ENCODE peak calls at places on chromosome 22, in six cellular contexts. F is K562, I is HepG2, O is GM12892, U is H1, G is GM12878. L is an unnamed sample.

GRCh38 chr22:23774922-23775436 is 2.3 kb downstream of the MMP11 start:
- DNase-seq in G (no peak), U (no peak), F (no peak), O (no peak), I (no peak), L (no peak)

GRCh38 chr22:40414838-40415505 is 44.6 kb downstream of the SGSM3 start:
- DNase-seq in G (no peak), I (no peak), O (no peak), U (no peak), F (no peak), L (no peak)

GRCh38 chr22:25085930-25086901 is 113.4 kb upstream of the CRYBB3 start:
- DNase-seq in U (no peak), F (no peak), O (no peak), G (peak), I (peak), L (no peak)

GRCh38 chr22:40975346-40975745 is 24.2 kb downstream of the RBX1 start:
- DNase-seq in I (no peak), G (no peak), O (no peak), F (no peak), U (no peak), L (no peak)

GRCh38 chr22:41822289-41823057 is 10.4 kb upstream of the SREBF2 start:
- DNase-seq in G (peak), I (peak), U (no peak), O (no peak), F (peak), L (no peak)

GRCh38 chr22:17205432-17205831 is 13.8 kb downstream of the ADA2 start:
- DNase-seq in G (no peak), U (no peak), F (no peak), I (no peak), O (no peak), L (no peak)

GRCh38 chr22:23058481-23059336 is 11.6 kb upstream of the GNAZ start:
- DNase-seq in I (no peak), F (no peak), U (no peak), O (no peak), G (no peak), L (no peak)

GRCh38 chr22:18983120-18983651 is 47.1 kb upstream of the PRODH start:
- DNase-seq in O (no peak), I (no peak), F (no peak), U (no peak), G (no peak), L (no peak)

GRCh38 chr22:44330727-44331660 is 18.2 kb upstream of the SHISAL1 start:
- DNase-seq in F (no peak), U (no peak), O (no peak), I (no peak), G (no peak), L (no peak)

GRCh38 chr22:39151329-39151975 is 1.0 kb downstream of the CBX7 start:
- DNase-seq in G (no peak), U (no peak), O (no peak), I (no peak), F (no peak), L (no peak)

GRCh38 chr22:25941365-25941960 is 199.5 kb downstream of the MYO18B start:
- DNase-seq in F (no peak), I (no peak), O (no peak), G (no peak), U (no peak), L (no peak)

GRCh38 chr22:29314074-29314473 is 1.4 kb downstream of the RASL10A start:
- DNase-seq in F (no peak), O (peak), U (no peak), G (no peak), I (no peak), L (peak)
- TF ChIP-seq TAF1 in F (no peak), O (no peak), U (no peak), G (no peak), I (no peak), L (no peak)

GRCh38 chr22:30423296-30423958 is 2.1 kb upstream of the MTFP1 start:
- DNase-seq in I (no peak), F (no peak), G (no peak), U (no peak), O (peak), L (no peak)

GRCh38 chr22:30422481-30423295 is 2.9 kb upstream of the MTFP1 start:
- DNase-seq in I (peak), U (peak), G (no peak), O (no peak), F (peak), L (no peak)

GRCh38 chr22:30420401-30421178 is 5.0 kb upstream of the MTFP1 start:
- DNase-seq in F (peak), I (no peak), O (no peak), U (no peak), G (no peak), L (no peak)

GRCh38 chr22:30423959-30424380 is 1.6 kb upstream of the MTFP1 start:
- DNase-seq in O (peak), G (peak), I (peak), U (peak), F (peak), L (peak)

DNA sequence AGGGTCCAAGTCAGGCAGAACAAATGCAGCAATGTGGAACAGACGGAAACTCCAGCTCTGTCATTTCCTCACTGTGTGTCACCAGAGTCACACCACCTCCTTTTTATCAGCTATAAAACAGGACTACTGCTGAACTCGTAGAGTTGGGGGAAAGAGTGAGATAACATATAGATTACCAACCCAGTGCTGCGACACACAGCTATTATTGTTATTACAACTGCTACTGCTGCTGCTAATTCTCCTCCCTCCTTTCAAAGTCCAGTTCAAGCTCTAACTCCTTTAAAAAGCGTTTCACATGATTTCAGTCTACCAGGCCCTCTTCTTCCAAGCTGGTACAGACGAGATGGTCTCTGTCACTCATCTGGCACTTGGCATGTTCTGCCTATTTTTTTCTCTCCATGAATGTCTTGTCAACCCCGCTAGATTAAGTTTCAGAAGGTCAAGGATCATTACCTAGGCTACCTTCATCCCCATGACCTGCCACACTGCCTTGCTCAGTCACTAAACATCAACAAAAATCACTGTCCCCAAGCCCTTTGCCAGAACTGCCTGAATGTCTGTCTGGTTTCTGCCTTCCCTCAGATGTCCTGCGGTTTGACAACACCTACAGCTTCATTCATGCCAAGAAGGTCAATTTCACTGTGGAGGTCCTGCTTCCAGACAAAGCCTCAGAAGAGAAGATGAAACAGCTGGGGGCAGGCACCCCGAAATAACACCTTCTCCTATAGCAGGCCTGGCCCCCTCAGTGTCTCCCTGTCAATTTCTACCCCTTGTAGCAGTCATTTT is 3.7 kb upstream of the MTFP1 start:
- DNase-seq in G (no peak), I (peak), O (no peak), F (peak), U (no peak), L (no peak)
- TF ChIP-seq POLR2A in G (no peak), I (peak), O (no peak), F (peak), U (no peak), L (no peak)

GRCh38 chr22:46576556-46577351 is 39.3 kb upstream of the CELSR1 start:
- DNase-seq in I (no peak), U (no peak), O (peak), F (peak), G (no peak), L (peak)
- TF ChIP-seq TAF1 in I (no peak), U (no peak), O (no peak), F (no peak), G (no peak), L (no peak)

GRCh38 chr22:30245985-30246901 is at the start of gene LIF:
- DNase-seq in I (no peak), G (no peak), F (peak), U (no peak), O (peak), L (peak)
- TF ChIP-seq POLR2A in I (no peak), G (no peak), F (no peak), U (no peak), O (no peak), L (no peak)

GRCh38 chr22:28112548-28113043 is 193.5 kb upstream of the PITPNB start:
- DNase-seq in F (peak), U (no peak), I (peak), O (no peak), G (no peak), L (no peak)
- TF ChIP-seq TAF1 in F (no peak), U (no peak), I (no peak), O (no peak), G (no peak), L (no peak)

DNA sequence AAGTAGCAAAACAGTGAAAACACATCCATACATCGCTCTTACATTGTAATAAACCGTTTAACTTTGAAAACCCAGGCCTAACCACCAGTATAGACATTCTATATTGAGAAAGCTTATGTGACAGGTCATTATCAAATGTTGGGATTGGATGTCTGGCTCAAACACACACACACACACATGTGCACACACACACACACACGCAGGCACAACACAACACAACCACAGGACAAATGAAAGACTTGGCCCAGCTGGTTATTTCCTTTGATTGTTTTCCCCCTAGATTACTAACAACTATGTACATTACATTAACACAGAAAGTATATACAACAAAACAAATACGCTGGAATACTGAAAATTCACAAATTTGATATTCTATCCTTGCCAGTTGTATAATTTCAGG is 119.7 kb downstream of the APOL5 start:
- DNase-seq in F (no peak), O (no peak), G (no peak), I (no peak), U (no peak), L (no peak)
- TF ChIP-seq POLR2A in F (no peak), O (no peak), G (no peak), I (no peak), U (no peak), L (no peak)

GRCh38 chr22:45585946-45586540 is 83.4 kb downstream of the FBLN1 start:
- DNase-seq in F (no peak), U (no peak), O (no peak), I (no peak), G (no peak), L (no peak)

GRCh38 chr22:45585437-45585755 is 82.7 kb downstream of the FBLN1 start:
- DNase-seq in G (no peak), O (no peak), U (no peak), F (no peak), I (no peak), L (no peak)

GRCh38 chr22:45583504-45583903 is 80.8 kb downstream of the FBLN1 start:
- DNase-seq in F (no peak), I (no peak), O (no peak), U (no peak), G (no peak), L (peak)

GRCh38 chr22:45584121-45584570 is 81.5 kb downstream of the FBLN1 start:
- DNase-seq in I (no peak), F (no peak), G (no peak), U (no peak), O (no peak), L (no peak)

DNA sequence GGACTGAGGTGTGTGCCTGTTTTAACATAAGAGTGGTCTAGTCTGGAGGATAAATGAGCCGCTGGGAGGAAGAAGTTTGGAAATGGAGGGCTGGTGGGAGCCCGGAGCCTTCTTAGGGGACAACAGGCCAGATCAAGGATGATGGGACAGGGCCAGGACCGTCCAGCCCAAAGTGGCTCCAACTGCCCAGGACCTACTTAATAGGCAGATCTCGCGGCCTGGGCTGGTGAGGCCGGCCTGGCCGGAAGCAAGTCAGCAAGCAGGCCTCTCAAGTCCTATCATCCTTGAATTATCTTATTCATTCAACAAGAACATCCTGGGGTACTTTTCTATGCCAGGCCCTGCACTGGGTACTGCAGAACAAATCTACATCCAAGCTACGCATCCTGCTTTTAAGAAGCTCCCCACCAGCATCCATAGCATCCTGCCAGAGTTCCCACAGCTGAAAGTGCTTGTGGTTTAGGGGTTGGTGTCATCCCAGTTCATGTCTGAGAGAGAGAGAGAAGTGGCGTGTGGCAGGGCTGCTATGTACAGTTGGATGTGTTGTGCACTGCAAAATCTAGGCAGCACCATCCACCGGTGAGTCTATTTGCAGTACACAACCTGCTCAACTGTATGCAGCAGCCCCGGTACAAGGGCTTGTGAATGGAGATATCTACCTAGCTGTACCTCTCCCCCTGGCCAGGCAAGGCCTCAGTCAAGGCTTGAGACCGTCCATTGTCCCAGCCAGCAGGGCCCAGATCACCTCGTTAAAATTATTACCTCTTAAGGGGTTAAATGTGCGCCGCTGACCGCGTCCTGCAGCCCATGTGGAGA is 82.1 kb downstream of the FBLN1 start:
- DNase-seq in G (no peak), O (no peak), I (no peak), U (no peak), F (no peak), L (no peak)
- TF ChIP-seq TAF1 in G (no peak), O (no peak), I (no peak), U (no peak), F (no peak), L (no peak)

L was measured in GM12891.